ENCODE peak calls at places on chromosomes 16 and 17, in five cellular contexts. A is pancreas, R is BE2C, Y is WERI-Rb-1, B is lung. M is an unnamed sample.

GRCh38 chr17:7959503-7960253 is 27.7 kb downstream of the CNTROB start:
- DNase-seq in A (no peak), R (no peak), Y (no peak), B (peak; percentile 69), M (no peak)

GRCh38 chr17:79137015-79137770 is 62.6 kb downstream of the ENGASE start:
- DNase-seq in A (no peak), R (no peak), Y (peak; percentile 65), B (no peak), M (no peak)

GRCh38 chr16:86205521-86206245 is 304.6 kb upstream of the FOXF1 start:
- DNase-seq in A (no peak), R (no peak), Y (peak; percentile 77), B (no peak), M (no peak)

GRCh38 chr16:7185689-7186088 is 147.0 kb upstream of the RBFOX1 start:
- DNase-seq in A (no peak), R (no peak), Y (no peak), B (no peak), M (no peak)

GRCh38 chr17:79831367-79832210 is 7.7 kb downstream of the CBX4 start:
- DNase-seq in A (peak; percentile 85), R (no peak), Y (no peak), B (peak; percentile 75), M (peak; percentile 57)

GRCh38 chr17:71656987-71657858 is 463.6 kb upstream of the SOX9 start:
- DNase-seq in A (no peak), R (no peak), Y (no peak), B (no peak), M (no peak)

GRCh38 chr16:5323284-5323683 is 225.7 kb upstream of the EEF2KMT start:
- DNase-seq in A (no peak), R (no peak), Y (no peak), B (no peak), M (peak; percentile 10)

GRCh38 chr17:11608396-11608795 is 10.1 kb downstream of the DNAH9 start:
- DNase-seq in A (peak; percentile 60), R (no peak), Y (no peak), B (peak; percentile 58), M (no peak)

GRCh38 chr17:48373882-48374281 is 56.1 kb downstream of the SKAP1 start:
- DNase-seq in A (no peak), R (no peak), Y (no peak), B (no peak), M (no peak)

GRCh38 chr17:32875904-32876413 is 965 bp downstream of the MYO1D start:
- DNase-seq in A (no peak), R (no peak), Y (no peak), B (no peak), M (no peak)

GRCh38 chr16:74734361-74735161 is 33.9 kb upstream of the MLKL start:
- DNase-seq in A (no peak), R (no peak), Y (no peak), B (no peak), M (peak; percentile 52)

GRCh38 chr17:29855686-29856085 is 74.3 kb downstream of the SSH2 start:
- DNase-seq in A (no peak), R (no peak), Y (no peak), B (no peak), M (no peak)

GRCh38 chr16:11084484-11085024 is 140.2 kb downstream of the CLEC16A start:
- DNase-seq in A (no peak), R (no peak), Y (no peak), B (no peak), M (no peak)

GRCh38 chr16:48156790-48157209 is 1.0 kb upstream of the ABCC12 start:
- DNase-seq in A (peak; percentile 68), R (peak; percentile 87), Y (peak; percentile 76), B (peak; percentile 89), M (peak; percentile 95)

GRCh38 chr17:54881255-54881972 is 19.2 kb upstream of the TOM1L1 start:
- DNase-seq in A (no peak), R (no peak), Y (no peak), B (no peak), M (no peak)

GRCh38 chr17:41048441-41048840 is 1.3 kb upstream of the KRTAP2-1 start:
- DNase-seq in A (no peak), R (no peak), Y (no peak), B (no peak), M (no peak)

GRCh38 chr16:22008215-22009142 is 568 bp downstream of the MOSMO start:
- DNase-seq in A (peak; percentile 29), R (peak; percentile 53), Y (no peak), B (no peak), M (peak; percentile 62)

GRCh38 chr16:61926766-61927165 is 109.5 kb downstream of the CDH8 start:
- DNase-seq in A (no peak), R (no peak), Y (no peak), B (no peak), M (no peak)

GRCh38 chr17:76022285-76022684 is 4.8 kb downstream of the EVPL start:
- DNase-seq in A (no peak), R (no peak), Y (no peak), B (no peak), M (no peak)

GRCh38 chr17:14393723-14394122 is 92.8 kb downstream of the HS3ST3B1 start:
- DNase-seq in A (no peak), R (no peak), Y (no peak), B (no peak), M (no peak)

GRCh38 chr16:46731691-46732555 is 16.2 kb downstream of the MYLK3 start:
- DNase-seq in A (no peak), R (peak; percentile 77), Y (no peak), B (no peak), M (no peak)

GRCh38 chr17:5610956-5611355 is 26.6 kb upstream of the NLRP1 start:
- DNase-seq in A (peak; percentile 22), R (no peak), Y (no peak), B (no peak), M (no peak)

GRCh38 chr16:78543066-78543465 is 443.6 kb downstream of the WWOX start:
- DNase-seq in A (no peak), R (no peak), Y (no peak), B (no peak), M (no peak)

GRCh38 chr17:77332034-77332971 is 191.5 kb downstream of the SEC14L1 start:
- DNase-seq in A (no peak), R (no peak), Y (peak; percentile 2), B (peak; percentile 29), M (no peak)

GRCh38 chr16:35365675-35366074 is 1906.3 kb downstream of the TP53TG3F start:
- DNase-seq in A (no peak), R (no peak), Y (no peak), B (no peak), M (no peak)

GRCh38 chr17:75827291-75828050 is 16.7 kb downstream of the UNC13D start:
- DNase-seq in A (no peak), R (peak; percentile 93), Y (peak; percentile 98), B (peak; percentile 51), M (peak; percentile 79)

GRCh38 chr17:43979011-43979410 is 25.3 kb upstream of the PYY start:
- DNase-seq in A (no peak), R (no peak), Y (no peak), B (no peak), M (no peak)

GRCh38 chr17:43978078-43978477 is 24.3 kb upstream of the PYY start:
- DNase-seq in A (no peak), R (no peak), Y (no peak), B (no peak), M (no peak)

GRCh38 chr17:43976956-43977837 is 23.5 kb upstream of the PYY start:
- DNase-seq in A (no peak), R (no peak), Y (no peak), B (no peak), M (no peak)

GRCh38 chr17:43975898-43976297 is 22.2 kb upstream of the PYY start:
- DNase-seq in A (no peak), R (no peak), Y (no peak), B (no peak), M (no peak)

GRCh38 chr17:43974541-43975315 is 21.0 kb upstream of the PYY start:
- DNase-seq in A (no peak), R (peak; percentile 68), Y (peak; percentile 35), B (no peak), M (no peak)
- TF ChIP-seq CTCF in A (no peak), R (no peak), Y (no peak), B (no peak), M (no peak)

GRCh38 chr17:9071016-9071415 is 49.7 kb downstream of the NTN1 start:
- DNase-seq in A (no peak), R (no peak), Y (no peak), B (no peak), M (no peak)
- TF ChIP-seq CTCF in A (no peak), R (no peak), Y (no peak), B (no peak), M (no peak)

GRCh38 chr16:69119536-69119935 is 12.9 kb downstream of the CHTF8 start:
- DNase-seq in A (no peak), R (no peak), Y (no peak), B (no peak), M (no peak)

GRCh38 chr16:69118468-69118867 is 13.0 kb downstream of the HAS3 start:
- DNase-seq in A (no peak), R (no peak), Y (no peak), B (no peak), M (no peak)

GRCh38 chr16:69118994-69119393 is 13.4 kb downstream of the CHTF8 start:
- DNase-seq in A (peak; percentile 82), R (no peak), Y (no peak), B (no peak), M (no peak)

GRCh38 chr16:69116911-69117310 is 11.5 kb downstream of the HAS3 start:
- DNase-seq in A (no peak), R (no peak), Y (no peak), B (no peak), M (no peak)

DNA sequence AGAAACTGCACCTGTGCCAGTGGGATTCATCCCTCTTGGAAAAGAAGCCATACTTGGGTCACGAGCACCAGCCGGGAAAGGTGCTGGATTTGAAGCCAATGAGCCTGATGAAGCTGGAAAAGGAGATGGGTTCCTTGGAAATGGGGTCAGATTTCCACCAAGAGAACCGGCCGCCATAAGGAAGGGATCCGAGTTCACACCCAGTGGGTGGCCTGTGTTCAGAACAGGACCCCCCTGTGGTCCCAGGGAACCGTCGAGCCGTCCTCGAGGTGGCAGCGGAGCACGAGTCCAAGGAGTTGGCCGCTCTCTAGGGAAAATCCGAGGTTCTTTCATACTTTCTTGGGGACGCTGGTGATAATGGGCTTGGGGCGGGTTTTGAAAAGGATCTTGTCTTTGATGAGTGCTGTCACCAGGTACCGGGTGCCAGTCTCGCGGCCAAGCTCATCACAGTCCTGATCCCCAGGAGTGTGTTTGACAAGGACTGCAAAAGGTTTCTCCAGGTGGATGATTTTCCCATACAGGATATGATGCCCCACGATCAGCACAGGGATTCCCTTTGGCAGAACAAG is 12.2 kb downstream of the CHTF8 start:
- DNase-seq in A (no peak), R (no peak), Y (no peak), B (no peak), M (no peak)
- TF ChIP-seq CTCF in A (no peak), R (no peak), Y (no peak), B (no peak), M (no peak)

DNA sequence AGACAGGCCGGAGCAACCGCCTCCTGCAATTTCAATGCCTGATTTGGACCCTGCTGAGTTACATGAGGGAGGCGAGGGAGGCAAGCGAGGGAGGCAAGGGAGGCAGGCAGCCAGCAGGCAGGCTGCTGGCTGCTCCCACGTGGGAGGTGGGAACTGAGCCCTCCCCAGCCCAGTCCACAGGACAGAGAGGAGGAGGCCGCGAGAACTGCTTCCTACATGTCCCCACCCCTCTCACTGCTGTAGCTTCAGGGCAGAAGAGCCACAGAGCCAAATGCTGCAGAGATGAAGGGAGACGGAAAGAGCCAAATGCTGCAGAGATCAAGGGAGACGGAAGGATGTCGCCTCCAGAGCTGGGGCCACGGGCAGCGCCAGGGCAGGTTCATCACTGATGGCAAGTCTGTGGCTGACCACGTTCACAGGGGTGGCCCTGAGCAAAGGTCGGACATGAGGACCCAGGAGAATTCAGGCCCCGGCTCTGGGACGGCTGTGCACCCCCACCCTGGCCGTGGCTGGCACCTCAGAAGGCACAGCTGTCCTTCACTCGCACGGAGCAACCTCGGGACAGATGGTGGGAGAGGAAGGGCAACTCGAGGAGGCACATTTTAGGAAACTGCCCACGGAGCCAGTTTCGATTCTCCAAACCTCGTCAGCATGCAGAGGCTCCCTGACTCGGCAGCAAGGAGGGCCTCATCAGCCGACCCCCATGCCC is 21.5 kb downstream of the RPH3AL start:
- DNase-seq in A (no peak), R (no peak), Y (no peak), B (no peak), M (no peak)
- TF ChIP-seq CTCF in A (no peak), R (no peak), Y (no peak), B (no peak), M (no peak)